ENCODE peak calls at places on chromosomes 6 and 20, in nine cellular contexts. D, B, W, S, Z, U, E, F and P are unnamed samples.

GRCh38 chr6:12339808-12340487 is 49.8 kb downstream of the EDN1 start:
- DNase-seq in D (no peak), B (no peak), W (no peak), S (no peak), Z (no peak), U (no peak), E (no peak), F (no peak), P (no peak)

GRCh38 chr20:63103402-63104311 is 96.9 kb upstream of the BHLHE23 start:
- DNase-seq in D (no peak), B (no peak), W (no peak), S (no peak), Z (no peak), U (no peak), E (no peak), F (no peak), P (peak)

GRCh38 chr20:46814366-46815232 is 80.0 kb upstream of the EYA2 start:
- DNase-seq in D (no peak), B (no peak), W (peak), S (peak), Z (no peak), U (no peak), E (no peak), F (no peak), P (no peak)

GRCh38 chr20:57619053-57619831 is 984 bp downstream of the ZBP1 start:
- DNase-seq in D (no peak), B (no peak), W (no peak), S (no peak), Z (peak), U (no peak), E (no peak), F (no peak), P (peak)

GRCh38 chr6:162560891-162561290 is 166.7 kb downstream of the PRKN start:
- DNase-seq in D (no peak), B (no peak), W (no peak), S (no peak), Z (no peak), U (no peak), E (no peak), F (no peak), P (no peak)

GRCh38 chr6:4853349-4853748 is 77.1 kb downstream of the CDYL start:
- DNase-seq in D (no peak), B (no peak), W (no peak), S (no peak), Z (no peak), U (no peak), E (no peak), F (no peak), P (no peak)

GRCh38 chr20:50646483-50646996 is 44.8 kb downstream of the RIPOR3 start:
- DNase-seq in D (no peak), B (no peak), W (peak), S (no peak), Z (no peak), U (no peak), E (no peak), F (no peak), P (no peak)

GRCh38 chr6:90238663-90239542 is 57.7 kb downstream of the BACH2 start:
- DNase-seq in D (no peak), B (no peak), W (no peak), S (no peak), Z (no peak), U (no peak), E (no peak), F (no peak), P (no peak)

GRCh38 chr6:89989742-89990141 is 95.5 kb downstream of the GJA10 start:
- DNase-seq in D (no peak), B (no peak), W (no peak), S (peak), Z (no peak), U (no peak), E (no peak), F (no peak), P (no peak)

GRCh38 chr20:4021905-4022304 is 6.5 kb upstream of the RNF24 start:
- DNase-seq in D (no peak), B (no peak), W (no peak), S (no peak), Z (no peak), U (no peak), E (no peak), F (no peak), P (no peak)

GRCh38 chr20:21693322-21693721 is 12.1 kb upstream of the PAX1 start:
- DNase-seq in D (no peak), B (no peak), W (no peak), S (no peak), Z (no peak), U (no peak), E (no peak), F (no peak), P (no peak)

GRCh38 chr6:69936674-69937363 is 70.5 kb downstream of the COL19A1 start:
- DNase-seq in D (no peak), B (no peak), W (no peak), S (no peak), Z (no peak), U (no peak), E (no peak), F (no peak), P (no peak)

GRCh38 chr6:79602859-79603258 is 28.3 kb upstream of the SH3BGRL2 start:
- DNase-seq in D (no peak), B (no peak), W (no peak), S (no peak), Z (no peak), U (peak), E (no peak), F (no peak), P (no peak)

GRCh38 chr6:42138630-42139619 is 3.5 kb downstream of the C6orf132 start:
- DNase-seq in D (no peak), B (no peak), W (peak), S (no peak), Z (no peak), U (no peak), E (no peak), F (peak), P (no peak)

GRCh38 chr6:156686940-156687874 is 90.0 kb upstream of the ARID1B start:
- DNase-seq in D (peak), B (peak), W (peak), S (peak), Z (peak), U (peak), E (peak), F (peak), P (peak)

GRCh38 chr6:6771964-6772363 is 183.4 kb downstream of the LY86 start:
- DNase-seq in D (no peak), B (no peak), W (no peak), S (no peak), Z (no peak), U (no peak), E (no peak), F (no peak), P (no peak)

GRCh38 chr20:4613718-4614620 is 107.7 kb upstream of the PRND start:
- DNase-seq in D (no peak), B (no peak), W (peak), S (no peak), Z (peak), U (peak), E (no peak), F (peak), P (peak)

GRCh38 chr20:23205656-23206055 is 119.5 kb upstream of the CD93 start:
- DNase-seq in D (no peak), B (no peak), W (no peak), S (no peak), Z (no peak), U (peak), E (peak), F (peak), P (no peak)

GRCh38 chr6:165615629-165616028 is 47.4 kb downstream of the PDE10A start:
- DNase-seq in D (no peak), B (no peak), W (no peak), S (no peak), Z (no peak), U (no peak), E (no peak), F (no peak), P (no peak)

GRCh38 chr20:50980071-50980681 is 21.6 kb downstream of the MOCS3 start:
- DNase-seq in D (no peak), B (peak), W (peak), S (peak), Z (no peak), U (no peak), E (no peak), F (peak), P (no peak)

GRCh38 chr6:85462673-85463072 is 12.8 kb downstream of the NT5E start:
- DNase-seq in D (no peak), B (no peak), W (no peak), S (no peak), Z (no peak), U (no peak), E (no peak), F (peak), P (no peak)

GRCh38 chr20:11012975-11013374 is 339.2 kb upstream of the JAG1 start:
- DNase-seq in D (no peak), B (no peak), W (no peak), S (no peak), Z (no peak), U (no peak), E (no peak), F (no peak), P (no peak)

GRCh38 chr6:13157293-13157692 is 171.0 kb downstream of the TBC1D7 start:
- DNase-seq in D (no peak), B (no peak), W (no peak), S (no peak), Z (no peak), U (no peak), E (no peak), F (no peak), P (no peak)

GRCh38 chr20:45338121-45339030 is 9.8 kb downstream of the SDC4 start:
- DNase-seq in D (no peak), B (no peak), W (no peak), S (no peak), Z (no peak), U (no peak), E (no peak), F (no peak), P (no peak)

GRCh38 chr6:93419304-93420162 is at the start of gene EPHA7:
- DNase-seq in D (peak), B (no peak), W (peak), S (peak), Z (no peak), U (peak), E (peak), F (peak), P (no peak)

GRCh38 chr20:47198996-47199552 is 157.4 kb downstream of the ZMYND8 start:
- DNase-seq in D (no peak), B (no peak), W (no peak), S (no peak), Z (no peak), U (no peak), E (no peak), F (no peak), P (no peak)

GRCh38 chr6:781350-781961 is 88.5 kb upstream of the EXOC2 start:
- DNase-seq in D (no peak), B (no peak), W (no peak), S (no peak), Z (no peak), U (no peak), E (no peak), F (no peak), P (no peak)

GRCh38 chr6:143962644-143962929 is 45.5 kb downstream of the PLAGL1 start:
- DNase-seq in D (no peak), B (peak), W (no peak), S (no peak), Z (no peak), U (no peak), E (no peak), F (peak), P (no peak)

GRCh38 chr6:113802779-113803178 is 54.4 kb upstream of the MARCKS start:
- DNase-seq in D (no peak), B (no peak), W (no peak), S (no peak), Z (no peak), U (no peak), E (no peak), F (no peak), P (no peak)

GRCh38 chr6:31378062-31378720 is 21.2 kb upstream of the HLA-B start:
- DNase-seq in D (no peak), B (no peak), W (no peak), S (no peak), Z (no peak), U (no peak), E (no peak), F (no peak), P (no peak)

GRCh38 chr6:25456249-25456648 is 177.1 kb downstream of the CARMIL1 start:
- DNase-seq in D (no peak), B (no peak), W (no peak), S (no peak), Z (no peak), U (no peak), E (no peak), F (no peak), P (no peak)

GRCh38 chr6:138235693-138236092 is 17.4 kb upstream of the PBOV1 start:
- DNase-seq in D (no peak), B (no peak), W (no peak), S (no peak), Z (no peak), U (no peak), E (no peak), F (no peak), P (no peak)

GRCh38 chr6:31462964-31463940 is 34.7 kb upstream of the MICB start:
- DNase-seq in D (peak), B (no peak), W (peak), S (no peak), Z (peak), U (peak), E (peak), F (peak), P (peak)

GRCh38 chr6:44778513-44778912 is 391.0 kb downstream of the CDC5L start:
- DNase-seq in D (no peak), B (no peak), W (no peak), S (no peak), Z (no peak), U (no peak), E (no peak), F (no peak), P (no peak)

GRCh38 chr20:44704551-44704971 is 10.6 kb upstream of the CCN5 start:
- DNase-seq in D (no peak), B (peak), W (no peak), S (no peak), Z (no peak), U (no peak), E (no peak), F (no peak), P (no peak)